ENCODE peak calls at places on chromosomes 4 and X, in six cellular contexts. C, E, O, W, S and F are unnamed samples.

GRCh38 chr4:10164877-10165283 is 48.3 kb upstream of the WDR1 start:
- DNase-seq in C (no peak), E (peak), O (no peak), W (peak), S (no peak), F (peak)

GRCh38 chr4:40550900-40551546 is 78.6 kb downstream of the RBM47 start:
- DNase-seq in C (no peak), E (no peak), O (no peak), W (peak), S (no peak), F (peak)

GRCh38 chrX:47145408-47146120 is 543 bp downstream of the RBM10 start:
- DNase-seq in C (no peak), E (peak), O (no peak), W (no peak), S (no peak), F (peak)

GRCh38 chr4:111847256-111848108 is 297.8 kb upstream of the FAM241A start:
- DNase-seq in C (no peak), E (no peak), O (no peak), W (peak), S (no peak), F (peak)

GRCh38 chr4:1207157-1207470 is 34.7 kb upstream of the SPON2 start:
- DNase-seq in C (peak), E (no peak), O (peak), W (no peak), S (peak), F (no peak)

GRCh38 chr4:147057631-147057980 is 111.9 kb upstream of the TTC29 start:
- DNase-seq in C (no peak), E (no peak), O (no peak), W (no peak), S (no peak), F (peak)

GRCh38 chr4:8706221-8707044 is 113.9 kb downstream of the CPZ start:
- DNase-seq in C (peak), E (no peak), O (no peak), W (no peak), S (peak), F (no peak)

GRCh38 chr4:187417761-187418160 is 577.8 kb upstream of the ZFP42 start:
- DNase-seq in C (no peak), E (no peak), O (no peak), W (no peak), S (no peak), F (no peak)

GRCh38 chr4:7120341-7120740 is 52.5 kb upstream of the GRPEL1 start:
- DNase-seq in C (no peak), E (peak), O (no peak), W (no peak), S (no peak), F (peak)

GRCh38 chr4:6216588-6216987 is 16.2 kb upstream of the JAKMIP1 start:
- DNase-seq in C (no peak), E (no peak), O (no peak), W (no peak), S (no peak), F (no peak)

GRCh38 chrX:110569506-110569905 is 210.9 kb downstream of the RTL9 start:
- DNase-seq in C (no peak), E (no peak), O (no peak), W (no peak), S (no peak), F (no peak)

GRCh38 chr4:85760521-85760920 is 285.6 kb downstream of the ARHGAP24 start:
- DNase-seq in C (no peak), E (no peak), O (no peak), W (no peak), S (no peak), F (no peak)

GRCh38 chr4:141995051-141995450 is 358.7 kb downstream of the IL15 start:
- DNase-seq in C (no peak), E (no peak), O (no peak), W (no peak), S (no peak), F (no peak)

GRCh38 chr4:77817304-77818076 is 1.7 kb downstream of the CNOT6L start:
- DNase-seq in C (no peak), E (no peak), O (no peak), W (peak), S (no peak), F (no peak)

GRCh38 chr4:77819409-77819835 is 254 bp upstream of the CNOT6L start:
- DNase-seq in C (no peak), E (peak), O (no peak), W (no peak), S (no peak), F (no peak)

GRCh38 chr4:77819836-77820679 is 890 bp upstream of the CNOT6L start:
- DNase-seq in C (peak), E (peak), O (peak), W (peak), S (peak), F (peak)

GRCh38 chr4:77818077-77818666 is 996 bp downstream of the CNOT6L start:
- DNase-seq in C (peak), E (peak), O (peak), W (peak), S (peak), F (peak)

DNA sequence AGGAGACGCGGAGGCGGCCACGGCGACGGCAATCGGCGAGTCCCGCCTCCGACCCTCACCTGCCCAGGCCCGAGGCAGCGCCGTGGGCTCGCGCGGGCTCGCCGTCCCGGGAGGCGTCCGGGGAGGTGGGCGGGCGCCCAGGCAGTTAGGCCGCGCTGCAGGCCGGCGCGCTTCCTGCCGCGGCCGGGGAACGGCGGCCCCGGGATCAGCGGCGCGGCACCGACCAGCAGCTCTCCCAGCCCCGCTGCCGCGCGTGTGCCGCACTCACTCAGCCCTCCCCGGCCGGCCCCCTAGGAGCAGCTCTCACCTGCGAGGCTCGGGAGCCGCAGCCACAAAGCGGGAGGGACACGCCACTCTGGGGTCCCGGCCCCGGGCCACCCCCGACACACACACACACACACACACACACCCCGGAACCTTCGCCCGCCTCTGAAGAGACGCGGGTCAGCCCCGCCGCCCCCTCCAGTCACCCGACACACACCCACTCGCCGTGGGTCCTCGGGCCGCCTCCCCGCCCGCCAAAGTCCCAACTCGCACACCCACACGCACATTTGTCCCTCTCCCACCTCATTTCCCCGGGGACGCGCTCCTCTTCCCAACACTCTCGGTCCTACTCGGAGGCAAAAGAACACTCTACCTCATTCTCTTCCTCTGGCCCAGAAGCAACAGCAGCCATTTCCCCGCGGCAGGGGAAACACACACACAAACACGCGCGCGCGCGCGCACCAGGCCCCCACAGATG is at the start of gene CNOT6L:
- DNase-seq in C (peak), E (peak), O (peak), W (no peak), S (peak), F (peak)
- TF ChIP-seq POLR2A in C (no peak), E (no peak), O (no peak), W (no peak), S (peak), F (no peak)

GRCh38 chrX:68249401-68249831 is 183.9 kb downstream of the OPHN1 start:
- DNase-seq in C (no peak), E (peak), O (peak), W (no peak), S (peak), F (no peak)

GRCh38 chrX:68252664-68253063 is 180.6 kb downstream of the OPHN1 start:
- DNase-seq in C (no peak), E (no peak), O (no peak), W (no peak), S (no peak), F (no peak)

GRCh38 chrX:68254738-68255645 is 178.3 kb downstream of the OPHN1 start:
- DNase-seq in C (no peak), E (no peak), O (no peak), W (no peak), S (no peak), F (no peak)

DNA sequence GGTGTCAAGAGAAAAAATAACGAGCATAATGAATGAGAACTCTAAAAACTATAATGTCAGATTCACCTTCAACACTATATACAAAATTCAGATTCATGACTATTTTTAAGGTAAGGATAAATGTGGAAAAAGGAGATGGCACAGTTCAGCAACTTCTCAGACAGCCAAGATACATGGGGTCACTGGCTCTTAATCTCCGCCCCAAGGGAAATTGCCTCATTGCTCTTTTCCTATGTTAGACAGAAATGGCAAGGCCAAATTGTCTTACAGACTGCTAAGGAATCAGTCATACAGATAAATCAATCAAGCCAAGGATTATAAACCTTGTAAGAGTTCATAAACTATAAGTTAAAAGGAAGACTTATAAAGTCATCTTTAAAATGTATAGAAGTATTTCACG is 183.4 kb downstream of the OPHN1 start:
- DNase-seq in C (no peak), E (no peak), O (no peak), W (no peak), S (no peak), F (no peak)
- H3K4me3 ChIP-seq in C (no peak), E (no peak), O (no peak), W (no peak), S (no peak), F (no peak)

DNA sequence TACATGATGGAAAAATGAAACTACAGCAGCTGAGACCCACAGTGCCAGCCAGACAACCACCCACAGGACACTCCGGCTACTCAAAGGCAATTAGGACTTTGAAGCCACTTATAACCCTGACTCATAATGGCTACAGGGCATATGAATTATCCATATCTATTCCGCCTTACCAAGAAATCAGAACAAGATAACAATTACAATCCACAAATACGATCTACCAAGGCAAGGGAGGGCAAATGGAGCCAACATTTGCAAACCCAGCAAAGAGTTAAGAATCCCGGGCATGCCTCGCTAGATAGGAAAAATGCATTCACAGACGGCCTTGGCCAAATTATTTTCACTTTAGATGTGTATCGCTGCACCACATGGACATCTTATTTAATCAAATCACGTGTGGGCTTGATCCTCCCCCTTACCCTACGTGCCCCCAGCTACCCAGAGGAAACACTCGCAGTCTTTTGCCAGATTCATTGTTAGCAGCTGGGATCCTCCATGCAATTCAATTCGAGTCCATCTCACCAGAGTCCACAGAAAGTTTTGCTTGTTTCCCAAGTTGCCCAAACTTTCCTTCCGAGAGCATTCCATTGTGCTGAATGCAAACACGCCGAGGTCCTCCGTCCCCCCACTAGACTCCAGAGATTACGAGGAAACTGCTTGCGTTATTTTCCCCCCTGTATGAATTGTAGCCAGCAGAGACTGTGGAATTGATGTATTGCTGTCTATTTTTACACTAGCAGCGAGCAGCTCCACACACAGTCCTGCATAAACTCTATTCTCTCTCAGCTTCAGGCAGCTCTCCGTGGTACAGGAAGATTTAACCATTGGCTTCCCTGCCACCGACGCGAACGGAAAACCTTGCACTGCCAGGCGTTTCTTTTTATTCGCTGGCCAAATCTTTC is 1.2 kb downstream of the PPARGC1A start:
- DNase-seq in C (no peak), E (peak), O (peak), W (peak), S (no peak), F (no peak)
- TF ChIP-seq POLR2A in C (no peak), E (no peak), O (no peak), W (no peak), S (no peak), F (no peak)

GRCh38 chrX:153829549-153829798 is 870 bp downstream of the PDZD4 start:
- DNase-seq in C (no peak), E (no peak), O (no peak), W (no peak), S (no peak), F (no peak)

GRCh38 chrX:153832732-153833131 is 2.4 kb upstream of the PDZD4 start:
- DNase-seq in C (no peak), E (no peak), O (no peak), W (no peak), S (no peak), F (no peak)

GRCh38 chrX:153829799-153830631 is at the start of gene PDZD4:
- DNase-seq in C (no peak), E (no peak), O (no peak), W (no peak), S (no peak), F (peak)

GRCh38 chrX:153830632-153831434 is 489 bp upstream of the PDZD4 start:
- DNase-seq in C (no peak), E (no peak), O (no peak), W (no peak), S (no peak), F (no peak)

DNA sequence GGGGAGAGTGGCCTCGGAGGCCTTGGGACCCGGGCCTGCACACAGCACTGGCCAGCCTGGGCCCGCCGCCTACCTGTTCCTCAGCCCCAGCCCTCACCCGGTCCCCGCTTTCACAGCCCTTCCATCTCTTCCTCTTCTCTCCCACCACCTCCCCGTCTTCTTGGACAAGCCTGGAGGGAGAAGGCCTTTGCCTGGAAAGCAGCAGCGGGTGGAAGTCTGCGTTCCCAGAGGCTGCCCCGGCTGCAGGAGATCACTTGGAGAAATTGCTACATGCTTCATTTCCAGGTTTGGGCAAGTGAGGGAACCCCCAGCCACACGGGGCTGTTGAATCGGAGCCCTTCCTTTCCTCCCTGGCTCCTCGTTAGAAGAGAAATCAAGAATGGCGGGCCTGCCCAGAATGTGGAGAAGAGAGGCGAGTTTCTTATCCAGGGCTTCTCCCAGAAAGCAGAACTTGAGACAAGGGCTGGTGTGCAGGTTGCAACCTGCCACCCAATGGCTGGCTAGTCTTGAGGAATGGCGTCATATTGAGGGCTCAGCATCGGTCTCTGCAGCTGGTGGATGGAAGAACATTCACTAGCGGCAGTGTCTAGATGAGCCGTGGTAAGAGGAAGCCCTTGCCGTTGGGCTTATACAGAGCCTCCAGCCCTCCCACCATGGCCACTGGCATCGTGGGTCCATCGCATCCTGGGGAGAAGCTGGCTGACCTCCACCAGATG is 1.2 kb upstream of the PDZD4 start:
- DNase-seq in C (no peak), E (no peak), O (no peak), W (no peak), S (no peak), F (peak)
- H3K4me3 ChIP-seq in C (no peak), E (no peak), O (no peak), W (no peak), S (no peak), F (no peak)

GRCh38 chrX:53686151-53686885 is at the start of gene HUWE1:
- DNase-seq in C (peak), E (peak), O (peak), W (peak), S (peak), F (peak)
- TF ChIP-seq POLR2A in C (no peak), E (no peak), O (no peak), W (peak), S (no peak), F (peak)

DNA sequence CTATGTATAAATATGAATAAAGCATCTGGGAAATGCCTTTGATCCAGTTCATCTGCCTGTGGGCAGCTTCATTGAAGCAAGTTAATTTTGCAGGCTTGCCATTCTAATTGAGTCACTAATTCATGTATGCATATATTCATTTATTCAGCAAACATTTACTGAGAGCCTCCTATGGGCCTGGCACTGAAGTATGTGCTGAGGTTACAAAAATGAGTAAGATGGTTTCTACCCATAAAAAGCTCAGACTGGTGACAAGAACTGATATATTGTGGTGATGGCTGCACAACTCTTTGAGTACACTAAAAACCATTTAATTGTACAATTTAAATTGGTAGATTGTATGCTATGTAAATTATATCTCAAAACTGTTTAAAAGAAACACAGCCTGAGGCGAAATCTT is 1.1 kb upstream of the MRPL1 start:
- DNase-seq in C (no peak), E (no peak), O (no peak), W (peak), S (no peak), F (no peak)
- H3K4me3 ChIP-seq in C (no peak), E (peak), O (peak), W (peak), S (peak), F (peak)

DNA sequence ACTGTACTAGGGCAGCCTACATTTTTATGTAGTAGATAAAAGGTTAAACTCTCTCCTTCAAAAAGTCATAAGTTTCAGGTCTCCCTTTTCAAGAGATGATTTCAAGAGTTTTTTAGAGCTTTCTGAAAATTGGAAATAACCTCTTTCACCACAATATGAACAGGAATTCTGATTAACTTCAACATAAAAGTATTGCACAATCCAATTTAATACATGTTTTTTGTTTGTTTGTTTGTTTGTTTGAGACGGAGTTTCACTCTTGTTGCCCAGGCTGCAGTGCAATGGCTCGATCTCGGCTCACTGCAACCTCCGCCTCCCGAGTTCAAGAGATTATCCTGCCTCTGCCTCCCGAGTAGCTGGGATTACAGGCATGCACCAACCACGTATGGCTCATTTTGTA is 265.4 kb upstream of the DCAF8L1 start:
- DNase-seq in C (no peak), E (no peak), O (no peak), W (no peak), S (no peak), F (no peak)
- TF ChIP-seq POLR2A in C (no peak), E (no peak), O (no peak), W (no peak), S (no peak), F (no peak)

DNA sequence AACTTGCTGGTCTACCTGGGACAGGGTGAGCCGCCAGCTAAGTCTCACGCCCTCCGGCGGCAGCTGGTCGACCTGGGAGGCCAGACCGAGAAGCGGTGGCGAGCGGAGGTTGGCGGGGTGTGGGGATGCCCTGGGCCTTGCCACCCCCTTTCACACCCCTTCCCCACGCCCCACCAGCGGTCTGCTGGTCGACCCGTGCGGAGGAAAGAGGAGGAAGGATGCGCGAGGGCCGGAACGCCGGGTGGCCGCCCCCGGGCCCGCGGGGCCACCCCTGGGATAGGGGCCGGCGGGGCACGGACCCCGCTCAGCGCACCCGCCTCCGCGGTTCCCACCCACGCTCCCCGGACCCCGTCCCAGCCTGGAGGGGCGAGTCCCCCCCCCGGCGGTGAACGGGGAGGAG is 28.3 kb upstream of the DCAF12L1 start:
- DNase-seq in C (no peak), E (no peak), O (no peak), W (no peak), S (no peak), F (no peak)
- H3K4me3 ChIP-seq in C (no peak), E (no peak), O (no peak), W (no peak), S (no peak), F (no peak)